ENCODE peak calls at places on chromosomes 2 and 18, in four cellular contexts. V is HepG2, E is HCT116, Q is K562. R is an unnamed sample.

GRCh38 chr2:86366651-86367500 is 29.4 kb upstream of the REEP1 start:
- DNase-seq in V (no peak), E (no peak), Q (no peak), R (no peak)

GRCh38 chr2:105521176-105521575 is 122.3 kb upstream of the FHL2 start:
- DNase-seq in V (peak), E (no peak), Q (peak), R (no peak)

GRCh38 chr2:222671259-222672067 is at the start of gene MOGAT1:
- DNase-seq in V (peak), E (no peak), Q (no peak), R (peak)

GRCh38 chr2:29463181-29463900 is 348.1 kb downstream of the CLIP4 start:
- DNase-seq in V (no peak), E (no peak), Q (no peak), R (no peak)

GRCh38 chr2:187403568-187404260 is 44.3 kb downstream of the CALCRL start:
- DNase-seq in V (no peak), E (no peak), Q (no peak), R (no peak)

GRCh38 chr18:22934789-22935188 is 1.7 kb downstream of the RBBP8 start:
- DNase-seq in V (no peak), E (no peak), Q (no peak), R (no peak)

GRCh38 chr18:33212363-33212762 is 228.2 kb downstream of the CCDC178 start:
- DNase-seq in V (no peak), E (no peak), Q (no peak), R (no peak)

GRCh38 chr2:172430671-172431070 is 3.3 kb downstream of the ITGA6 start:
- DNase-seq in V (no peak), E (peak), Q (no peak), R (no peak)

GRCh38 chr2:75146903-75147332 is 52.4 kb downstream of the TACR1 start:
- DNase-seq in V (peak), E (no peak), Q (no peak), R (no peak)

GRCh38 chr2:80328033-80328635 is 23.6 kb upstream of the LRRTM1 start:
- DNase-seq in V (no peak), E (no peak), Q (no peak), R (no peak)

GRCh38 chr2:217000406-217000805 is 140.5 kb upstream of the TNP1 start:
- DNase-seq in V (no peak), E (no peak), Q (no peak), R (no peak)

GRCh38 chr18:54222922-54223567 is 1.4 kb downstream of the MBD2 start:
- DNase-seq in V (peak), E (peak), Q (no peak), R (no peak)

GRCh38 chr2:118290436-118291004 is 202.2 kb downstream of the INSIG2 start:
- DNase-seq in V (no peak), E (no peak), Q (no peak), R (no peak)

GRCh38 chr2:134663451-134663850 is 55.3 kb downstream of the TMEM163 start:
- DNase-seq in V (no peak), E (no peak), Q (no peak), R (no peak)

GRCh38 chr2:205806126-205806905 is 124.0 kb downstream of the NRP2 start:
- DNase-seq in V (peak), E (no peak), Q (no peak), R (no peak)

GRCh38 chr2:42929985-42930581 is 137.7 kb upstream of the HAAO start:
- DNase-seq in V (peak), E (no peak), Q (no peak), R (no peak)
- TF ChIP-seq ZNF274 in V (no peak), E (no peak), Q (no peak), R (no peak)

DNA sequence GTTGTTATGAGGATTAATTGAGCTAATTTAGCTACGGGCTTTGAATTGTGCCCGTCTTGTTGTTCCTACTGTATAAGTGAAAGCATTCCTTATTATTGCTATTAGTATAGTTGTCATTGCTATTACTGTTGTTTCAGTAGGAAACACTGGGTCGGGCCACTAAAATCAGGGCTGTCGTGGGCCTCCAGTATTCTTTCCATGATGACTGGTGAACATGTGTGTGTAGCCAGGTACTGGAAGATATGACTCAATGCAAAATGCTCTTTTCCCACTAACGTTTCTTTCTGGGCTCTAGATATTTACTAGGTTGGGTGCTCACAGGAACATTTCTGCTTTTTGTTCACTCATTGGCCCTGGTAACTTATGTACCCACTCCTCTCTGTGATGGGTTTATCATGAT is 4.9 kb downstream of the TTL start:
- DNase-seq in V (no peak), E (no peak), Q (no peak), R (no peak)
- TF ChIP-seq FOSL1 in V (no peak), E (no peak), Q (no peak), R (no peak)

GRCh38 chr18:79395761-79396404 is at the start of gene NFATC1:
- DNase-seq in V (no peak), E (no peak), Q (peak), R (peak)
- TF ChIP-seq ZNF274 in V (no peak), E (no peak), Q (no peak), R (no peak)

GRCh38 chr2:70125498-70125898 is 38.2 kb downstream of the PCBP1 start:
- DNase-seq in V (no peak), E (no peak), Q (no peak), R (no peak)

GRCh38 chr2:70123829-70124117 is 36.5 kb downstream of the PCBP1 start:
- DNase-seq in V (no peak), E (no peak), Q (no peak), R (no peak)

GRCh38 chr2:70122470-70122869 is 35.2 kb downstream of the PCBP1 start:
- DNase-seq in V (no peak), E (no peak), Q (no peak), R (no peak)

GRCh38 chr2:70123051-70123828 is 36.0 kb downstream of the PCBP1 start:
- DNase-seq in V (no peak), E (no peak), Q (peak), R (peak)

GRCh38 chr2:70124983-70125480 is 37.8 kb downstream of the PCBP1 start:
- DNase-seq in V (no peak), E (no peak), Q (peak), R (peak)
- TF ChIP-seq FOSL1 in V (no peak), E (no peak), Q (no peak), R (no peak)

GRCh38 chr18:57131782-57132181 is 15.1 kb upstream of the BOD1L2 start:
- DNase-seq in V (no peak), E (no peak), Q (no peak), R (no peak)

GRCh38 chr18:57125627-57126026 is 21.3 kb upstream of the BOD1L2 start:
- DNase-seq in V (no peak), E (no peak), Q (no peak), R (no peak)

GRCh38 chr18:57122906-57123510 is 23.9 kb upstream of the BOD1L2 start:
- DNase-seq in V (no peak), E (no peak), Q (no peak), R (no peak)

GRCh38 chr18:57128229-57128911 is 18.5 kb upstream of the BOD1L2 start:
- DNase-seq in V (no peak), E (no peak), Q (no peak), R (no peak)
- TF ChIP-seq ZNF274 in V (no peak), E (no peak), Q (no peak), R (no peak)

GRCh38 chr2:54471221-54471711 is 15.1 kb downstream of the SPTBN1 start:
- DNase-seq in V (peak), E (no peak), Q (no peak), R (no peak)

GRCh38 chr2:54470241-54470938 is 14.3 kb downstream of the SPTBN1 start:
- DNase-seq in V (no peak), E (no peak), Q (no peak), R (no peak)

GRCh38 chr2:54466880-54467279 is 10.8 kb downstream of the SPTBN1 start:
- DNase-seq in V (no peak), E (no peak), Q (no peak), R (no peak)

GRCh38 chr2:54469484-54470053 is 13.4 kb downstream of the SPTBN1 start:
- DNase-seq in V (no peak), E (no peak), Q (no peak), R (no peak)

GRCh38 chr2:54468643-54469042 is 12.5 kb downstream of the SPTBN1 start:
- DNase-seq in V (no peak), E (no peak), Q (no peak), R (no peak)
- TF ChIP-seq FOSL1 in V (no peak), E (no peak), Q (no peak), R (no peak)

DNA sequence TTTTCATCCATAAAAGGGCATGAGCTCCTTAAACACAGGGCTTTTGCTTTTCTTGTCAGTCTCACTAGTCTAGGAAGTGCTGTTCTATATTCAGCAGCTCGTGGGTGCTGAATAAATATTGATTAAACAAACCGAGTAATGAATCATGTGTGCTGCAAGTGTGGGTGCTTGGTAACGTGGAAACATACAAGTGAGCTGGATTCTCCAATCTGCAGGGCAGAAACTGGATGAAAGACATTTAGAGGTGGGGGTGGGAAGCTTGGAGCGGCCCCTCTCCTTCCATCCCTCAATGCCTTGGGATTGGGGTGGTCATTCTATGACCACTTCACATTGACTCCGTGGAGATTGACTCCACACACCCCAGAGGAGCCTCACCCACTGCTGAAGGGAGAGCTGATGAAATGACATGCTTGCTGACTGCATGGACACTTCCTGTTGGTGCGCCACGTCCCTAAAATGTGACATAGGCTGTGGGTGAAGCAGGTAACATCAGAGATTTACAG is 114.5 kb downstream of the DOCK10 start:
- DNase-seq in V (no peak), E (no peak), Q (no peak), R (no peak)
- TF ChIP-seq ZNF274 in V (no peak), E (no peak), Q (no peak), R (no peak)

DNA sequence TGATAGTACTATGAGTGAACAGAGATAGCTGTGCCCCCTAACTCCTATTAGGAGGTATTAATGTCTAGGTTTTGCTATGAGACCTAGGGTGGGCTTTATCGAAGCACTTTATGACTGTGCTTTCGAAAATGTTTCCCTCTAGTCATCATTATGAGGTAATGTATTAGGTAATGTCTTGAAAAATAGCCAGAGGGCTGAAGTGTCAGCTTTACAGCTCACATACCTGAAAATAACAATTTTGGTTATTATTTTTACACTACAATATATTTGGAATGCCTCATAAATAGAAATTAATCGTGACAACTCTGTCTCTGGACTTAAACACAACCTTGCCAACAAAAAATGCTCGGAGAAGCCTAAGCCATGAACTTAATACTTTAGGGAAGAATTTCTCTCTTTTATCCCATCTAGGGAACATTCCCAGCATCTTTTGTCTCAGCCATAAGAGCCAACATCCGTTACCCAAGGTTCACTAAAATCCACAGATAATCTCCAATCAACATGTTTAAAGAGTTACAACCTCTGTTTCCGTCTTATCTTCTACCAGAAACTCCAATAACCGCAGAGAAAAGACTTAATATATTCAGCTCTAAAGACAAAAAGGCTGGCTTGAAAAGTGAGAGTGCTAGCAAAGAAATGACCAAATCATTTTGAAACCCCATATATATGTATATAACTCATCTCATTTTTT is 130.9 kb upstream of the RND3 start:
- DNase-seq in V (no peak), E (no peak), Q (no peak), R (no peak)
- TF ChIP-seq FOSL1 in V (no peak), E (no peak), Q (no peak), R (no peak)